ENCODE peak calls at places on chromosomes 1 and 21, in five cellular contexts. One of them, this sample, is unnamed.

GRCh38 chr1:19974822-19975416 is 4.5 kb downstream of the PLA2G2A start:
- DNase-seq in mesendoderm: peak
- DNase-seq in A172: peak
- DNase-seq in effector CD4-positive, alpha-beta T cell: no peak
- DNase-seq in HEK293T: peak
- DNase-seq in this sample: no peak

GRCh38 chr1:210920716-210921694 is 212.9 kb downstream of the KCNH1 start:
- DNase-seq in mesendoderm: no peak
- DNase-seq in A172: no peak
- DNase-seq in effector CD4-positive, alpha-beta T cell: no peak
- DNase-seq in HEK293T: no peak
- DNase-seq in this sample: no peak

GRCh38 chr1:216045400-216045799 is 377.8 kb downstream of the USH2A start:
- DNase-seq in mesendoderm: no peak
- DNase-seq in A172: peak
- DNase-seq in effector CD4-positive, alpha-beta T cell: no peak
- DNase-seq in HEK293T: no peak
- DNase-seq in this sample: no peak

GRCh38 chr21:45868488-45868887 is 113.1 kb upstream of the COL6A1 start:
- DNase-seq in mesendoderm: no peak
- DNase-seq in A172: no peak
- DNase-seq in effector CD4-positive, alpha-beta T cell: no peak
- DNase-seq in HEK293T: no peak
- DNase-seq in this sample: no peak

GRCh38 chr1:154418062-154418897 is 13.1 kb downstream of the IL6R start:
- DNase-seq in mesendoderm: no peak
- DNase-seq in A172: peak
- DNase-seq in effector CD4-positive, alpha-beta T cell: peak
- DNase-seq in HEK293T: no peak
- DNase-seq in this sample: no peak

GRCh38 chr1:217004776-217005436 is 281.7 kb upstream of the ESRRG start:
- DNase-seq in mesendoderm: no peak
- DNase-seq in A172: no peak
- DNase-seq in effector CD4-positive, alpha-beta T cell: no peak
- DNase-seq in HEK293T: no peak
- DNase-seq in this sample: no peak

GRCh38 chr1:48924099-48924498 is 147.4 kb upstream of the BEND5 start:
- DNase-seq in mesendoderm: no peak
- DNase-seq in A172: no peak
- DNase-seq in effector CD4-positive, alpha-beta T cell: no peak
- DNase-seq in HEK293T: no peak
- DNase-seq in this sample: no peak

GRCh38 chr1:168488153-168488552 is 55.6 kb downstream of the XCL2 start:
- DNase-seq in mesendoderm: no peak
- DNase-seq in A172: peak
- DNase-seq in effector CD4-positive, alpha-beta T cell: no peak
- DNase-seq in HEK293T: no peak
- DNase-seq in this sample: no peak

GRCh38 chr1:228274452-228275153 is 66.8 kb downstream of the OBSCN start:
- DNase-seq in mesendoderm: peak
- DNase-seq in A172: no peak
- DNase-seq in effector CD4-positive, alpha-beta T cell: no peak
- DNase-seq in HEK293T: no peak
- DNase-seq in this sample: no peak

GRCh38 chr1:223105568-223105967 is 37.5 kb downstream of the TLR5 start:
- DNase-seq in mesendoderm: no peak
- DNase-seq in A172: no peak
- DNase-seq in effector CD4-positive, alpha-beta T cell: no peak
- DNase-seq in HEK293T: no peak
- DNase-seq in this sample: no peak

GRCh38 chr1:2882968-2883696 is 81.6 kb upstream of the TTC34 start:
- DNase-seq in mesendoderm: no peak
- DNase-seq in A172: no peak
- DNase-seq in effector CD4-positive, alpha-beta T cell: no peak
- DNase-seq in HEK293T: peak
- DNase-seq in this sample: no peak

GRCh38 chr1:36351222-36351977 is 28.0 kb upstream of the EVA1B start:
- DNase-seq in mesendoderm: peak
- DNase-seq in A172: peak
- DNase-seq in effector CD4-positive, alpha-beta T cell: no peak
- DNase-seq in HEK293T: no peak
- DNase-seq in this sample: no peak

GRCh38 chr21:44871576-44872265 is 1.8 kb downstream of the PTTG1IP start:
- DNase-seq in mesendoderm: no peak
- DNase-seq in A172: peak
- DNase-seq in effector CD4-positive, alpha-beta T cell: no peak
- DNase-seq in HEK293T: no peak
- DNase-seq in this sample: no peak

GRCh38 chr1:182147136-182147815 is 85.8 kb upstream of the ZNF648 start:
- DNase-seq in mesendoderm: no peak
- DNase-seq in A172: no peak
- DNase-seq in effector CD4-positive, alpha-beta T cell: no peak
- DNase-seq in HEK293T: no peak
- DNase-seq in this sample: no peak

GRCh38 chr1:53896673-53897229 is 2.8 kb downstream of the DIO1 start:
- DNase-seq in mesendoderm: no peak
- DNase-seq in A172: peak
- DNase-seq in effector CD4-positive, alpha-beta T cell: no peak
- DNase-seq in HEK293T: no peak
- DNase-seq in this sample: no peak

GRCh38 chr1:23376890-23377811 is 7.5 kb upstream of the ZNF436 start:
- DNase-seq in mesendoderm: no peak
- DNase-seq in A172: peak
- DNase-seq in effector CD4-positive, alpha-beta T cell: no peak
- DNase-seq in HEK293T: no peak
- DNase-seq in this sample: no peak

GRCh38 chr1:20636785-20637347 is 3.6 kb downstream of the PINK1 start:
- DNase-seq in mesendoderm: no peak
- DNase-seq in A172: no peak
- DNase-seq in effector CD4-positive, alpha-beta T cell: no peak
- DNase-seq in HEK293T: no peak
- DNase-seq in this sample: no peak

GRCh38 chr1:5576111-5577065 is 415.8 kb downstream of the NPHP4 start:
- DNase-seq in mesendoderm: no peak
- DNase-seq in A172: no peak
- DNase-seq in effector CD4-positive, alpha-beta T cell: no peak
- DNase-seq in HEK293T: no peak
- DNase-seq in this sample: no peak

GRCh38 chr1:164863056-164863455 is 304.1 kb downstream of the PBX1 start:
- DNase-seq in mesendoderm: peak
- DNase-seq in A172: no peak
- DNase-seq in effector CD4-positive, alpha-beta T cell: no peak
- DNase-seq in HEK293T: no peak
- DNase-seq in this sample: no peak

GRCh38 chr1:108570128-108570527 is 10.2 kb downstream of the EEIG2 start:
- DNase-seq in mesendoderm: peak
- DNase-seq in A172: peak
- DNase-seq in effector CD4-positive, alpha-beta T cell: no peak
- DNase-seq in HEK293T: peak
- DNase-seq in this sample: no peak

GRCh38 chr1:28510350-28511223 is 4.7 kb downstream of the RCC1 start:
- DNase-seq in mesendoderm: peak
- DNase-seq in A172: peak
- DNase-seq in effector CD4-positive, alpha-beta T cell: no peak
- DNase-seq in HEK293T: no peak
- DNase-seq in this sample: no peak

GRCh38 chr1:180567664-180568063 is 8.9 kb downstream of the OVAAL start:
- DNase-seq in mesendoderm: no peak
- DNase-seq in A172: no peak
- DNase-seq in effector CD4-positive, alpha-beta T cell: no peak
- DNase-seq in HEK293T: no peak
- DNase-seq in this sample: no peak

GRCh38 chr1:205321109-205321958 is at the start of gene NUAK2:
- DNase-seq in mesendoderm: peak
- DNase-seq in A172: peak
- DNase-seq in effector CD4-positive, alpha-beta T cell: peak
- DNase-seq in HEK293T: peak
- DNase-seq in this sample: peak

GRCh38 chr1:40404670-40405462 is 31.3 kb downstream of the SMAP2 start:
- DNase-seq in mesendoderm: peak
- DNase-seq in A172: peak
- DNase-seq in effector CD4-positive, alpha-beta T cell: peak
- DNase-seq in HEK293T: peak
- DNase-seq in this sample: peak

GRCh38 chr1:19439464-19440171 is 45.7 kb downstream of the CAPZB start:
- DNase-seq in mesendoderm: peak
- DNase-seq in A172: no peak
- DNase-seq in effector CD4-positive, alpha-beta T cell: no peak
- DNase-seq in HEK293T: peak
- DNase-seq in this sample: no peak

GRCh38 chr1:21931171-21932093 is 5.7 kb downstream of the HSPG2 start:
- DNase-seq in mesendoderm: peak
- DNase-seq in A172: peak
- DNase-seq in effector CD4-positive, alpha-beta T cell: no peak
- DNase-seq in HEK293T: no peak
- DNase-seq in this sample: no peak

GRCh38 chr1:10042746-10043145 is 10.0 kb downstream of the UBE4B start:
- DNase-seq in mesendoderm: no peak
- DNase-seq in A172: no peak
- DNase-seq in effector CD4-positive, alpha-beta T cell: no peak
- DNase-seq in HEK293T: no peak
- DNase-seq in this sample: no peak

GRCh38 chr21:46356494-46357334 is 32.8 kb downstream of the PCNT start:
- DNase-seq in mesendoderm: no peak
- DNase-seq in A172: no peak
- DNase-seq in effector CD4-positive, alpha-beta T cell: no peak
- DNase-seq in HEK293T: no peak
- DNase-seq in this sample: no peak

GRCh38 chr1:218499911-218500310 is 154.8 kb downstream of the TGFB2 start:
- DNase-seq in mesendoderm: peak
- DNase-seq in A172: no peak
- DNase-seq in effector CD4-positive, alpha-beta T cell: no peak
- DNase-seq in HEK293T: no peak
- DNase-seq in this sample: no peak

This sample was measured in T-helper 1 cell.